ENCODE peak calls at places on chromosomes 6 and 20, in eight cellular contexts. V is IMR-90, L is SK-N-SH, P is H1, S is HepG2, Y is GM12878, U is K562, H is HCT116. F is an unnamed sample.

GRCh38 chr6:44004625-44005506 is 122.4 kb downstream of the MRPL14 start:
- DNase-seq in V (peak), S (no peak), P (no peak), H (no peak), U (peak), L (peak), Y (no peak), F (no peak)

GRCh38 chr6:132392792-132393191 is 8.5 kb downstream of the MOXD1 start:
- DNase-seq in Y (no peak), L (no peak), H (peak), U (peak), P (no peak), S (peak), V (no peak), F (no peak)

GRCh38 chr6:158338311-158339112 is 26.2 kb downstream of the TULP4 start:
- DNase-seq in H (no peak), L (no peak), U (no peak), Y (no peak), V (no peak), S (peak), P (no peak), F (no peak)

GRCh38 chr6:11030904-11031303 is 13.2 kb downstream of the ELOVL2 start:
- DNase-seq in S (no peak), H (no peak), V (no peak), Y (no peak), U (no peak), L (no peak), P (no peak), F (no peak)

GRCh38 chr6:126805861-126806260 is 312.6 kb upstream of the RSPO3 start:
- DNase-seq in V (no peak), L (no peak), U (no peak), P (no peak), H (no peak), Y (no peak), S (no peak), F (no peak)

GRCh38 chr20:38228436-38228835 is 32.1 kb downstream of the KIAA1755 start:
- DNase-seq in H (no peak), Y (no peak), U (peak), P (no peak), L (no peak), S (no peak), V (no peak), F (no peak)

GRCh38 chr6:137491478-137491877 is 2.7 kb downstream of the OLIG3 start:
- DNase-seq in S (no peak), L (no peak), Y (no peak), P (no peak), U (no peak), V (no peak), H (no peak), F (no peak)

GRCh38 chr20:58228484-58229197 is at the start of gene ANKRD60:
- DNase-seq in V (peak), L (peak), H (no peak), P (peak), U (peak), S (no peak), Y (no peak), F (no peak)

GRCh38 chr20:34300809-34301586 is 2.2 kb downstream of the AHCY start:
- DNase-seq in V (no peak), U (no peak), P (no peak), S (peak), H (no peak), L (no peak), Y (no peak), F (no peak)

GRCh38 chr6:29676981-29677601 is 3.9 kb downstream of the ZFP57 start:
- DNase-seq in U (no peak), V (no peak), Y (no peak), S (no peak), P (no peak), L (no peak), H (no peak), F (peak)

GRCh38 chr20:51800132-51800721 is 2.1 kb downstream of the SALL4 start:
- DNase-seq in L (peak), V (no peak), P (peak), U (peak), S (peak), Y (no peak), H (peak), F (peak)

GRCh38 chr6:153130515-153131036 is 506 bp downstream of the RGS17 start:
- DNase-seq in P (peak), V (no peak), S (no peak), L (peak), H (no peak), U (no peak), Y (no peak), F (no peak)

GRCh38 chr6:170026272-170027110 is 264.4 kb downstream of the DLL1 start:
- DNase-seq in V (no peak), U (no peak), H (peak), P (no peak), L (no peak), Y (no peak), S (no peak), F (no peak)

GRCh38 chr6:138145402-138145801 is 16.3 kb upstream of the ARFGEF3 start:
- DNase-seq in Y (peak), V (no peak), S (no peak), H (no peak), U (no peak), L (no peak), P (no peak), F (no peak)

GRCh38 chr6:85394853-85395538 is 54.9 kb upstream of the NT5E start:
- DNase-seq in P (no peak), Y (no peak), L (no peak), V (peak), U (no peak), H (no peak), S (no peak), F (no peak)

GRCh38 chr6:43970913-43971775 is 156.1 kb downstream of the MRPL14 start:
- DNase-seq in S (no peak), Y (no peak), P (peak), U (peak), H (no peak), V (peak), L (no peak), F (no peak)

GRCh38 chr6:16438677-16439615 is 200.6 kb downstream of the GMPR start:
- DNase-seq in Y (peak), H (no peak), L (no peak), U (peak), S (no peak), P (no peak), V (peak), F (peak)

DNA sequence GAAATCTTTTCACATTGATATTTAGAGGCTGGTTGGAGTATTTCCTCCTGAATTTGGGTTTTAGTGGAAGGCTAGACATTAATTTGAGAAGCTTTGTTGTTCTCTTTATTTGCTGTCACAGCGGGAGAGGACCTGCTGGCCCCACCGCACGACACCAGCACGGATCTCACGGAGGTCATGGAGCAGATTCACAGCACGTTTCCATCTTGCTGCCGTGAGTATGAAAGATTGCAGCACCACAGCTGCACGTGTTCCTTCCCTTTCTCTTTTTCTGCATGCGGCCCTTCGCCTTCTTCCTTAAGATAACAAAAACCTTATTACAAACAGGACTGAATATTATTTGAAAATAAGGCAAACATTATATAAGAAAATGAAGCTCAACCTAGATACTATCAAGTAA is 555.5 kb downstream of the UTRN start:
- DNase-seq in U (no peak), P (no peak), L (no peak), S (no peak), H (no peak), V (no peak), Y (no peak), F (no peak)
- TF ChIP-seq RAD21 in U (no peak), P (no peak), L (no peak), S (no peak), H (no peak), V (no peak), Y (no peak), F (no peak)

GRCh38 chr6:30879684-30880427 is 4.5 kb upstream of the DDR1 start:
- DNase-seq in L (peak), S (no peak), V (no peak), Y (no peak), H (no peak), P (no peak), U (peak), F (no peak)
- TF ChIP-seq RAD21 in L (no peak), S (no peak), V (no peak), Y (no peak), H (no peak), P (no peak), U (no peak), F (no peak)

DNA sequence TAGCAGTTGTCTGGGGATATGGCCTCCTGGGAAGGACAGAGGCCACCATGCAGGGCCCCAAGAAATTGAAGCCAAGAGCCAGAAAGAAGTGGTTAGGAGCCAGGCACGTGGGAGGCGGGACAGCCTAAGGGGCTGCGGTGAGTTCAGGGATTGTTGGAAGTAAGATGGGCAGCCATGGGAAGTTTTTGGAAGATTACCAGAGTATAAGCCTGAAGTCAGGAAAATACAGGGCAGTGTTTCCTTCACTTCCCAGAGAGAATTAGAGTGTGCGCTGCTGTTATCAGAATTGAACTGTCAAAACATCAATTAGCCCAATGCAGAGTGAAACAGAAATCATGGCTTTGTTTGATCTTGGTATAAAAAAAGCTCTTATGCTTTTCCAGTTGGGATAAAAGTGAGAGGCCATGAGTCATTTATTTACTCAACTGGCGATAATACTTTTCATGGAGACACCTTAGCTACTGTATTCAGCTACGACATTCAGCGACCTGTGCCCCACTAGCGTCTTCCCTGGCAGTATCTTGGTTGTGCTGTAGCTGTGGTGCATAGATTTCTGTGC is 66.9 kb downstream of the PHACTR2 start:
- DNase-seq in S (peak), V (peak), H (peak), L (no peak), P (no peak), Y (no peak), U (no peak), F (peak)
- TF ChIP-seq RAD21 in S (peak), V (no peak), H (no peak), L (no peak), P (no peak), Y (no peak), U (no peak), F (no peak)

GRCh38 chr6:26411751-26412150 is 9.7 kb downstream of the BTN3A1 start:
- DNase-seq in H (no peak), P (no peak), V (peak), S (no peak), U (no peak), L (no peak), Y (no peak), F (no peak)

GRCh38 chr6:26412954-26413353 is 10.9 kb downstream of the BTN3A1 start:
- DNase-seq in U (no peak), L (no peak), H (no peak), P (no peak), Y (no peak), V (no peak), S (no peak), F (no peak)

GRCh38 chr6:26414281-26414680 is 12.2 kb downstream of the BTN3A1 start:
- DNase-seq in H (no peak), Y (no peak), L (no peak), S (no peak), V (no peak), P (no peak), U (peak), F (no peak)

GRCh38 chr6:26415036-26415614 is 13.1 kb downstream of the BTN3A1 start:
- DNase-seq in P (no peak), V (no peak), U (no peak), H (no peak), Y (no peak), L (no peak), S (peak), F (no peak)

GRCh38 chr6:26412225-26412624 is 10.2 kb downstream of the BTN3A1 start:
- DNase-seq in U (no peak), V (no peak), Y (no peak), P (no peak), H (no peak), S (no peak), L (no peak), F (no peak)
- TF ChIP-seq RAD21 in U (no peak), V (no peak), Y (no peak), P (no peak), H (no peak), S (no peak), L (no peak), F (no peak)

F was measured in A549.